ENCODE peak calls at places on chromosomes 6 and 20, in ten cellular contexts. M is WERI-Rb-1, Y is coronary artery, J is chondrocyte, L is left ventricle myocardium inferior, B is body of pancreas, N is K562, S is A549, O is AG09309, X is activated B cell treated with CpG ODN at 0.5 μM for 24 hours. D is an unnamed sample.

GRCh38 chr20:48286571-48287551 is 501.6 kb upstream of the SULF2 start:
- DNase-seq in J (no peak), O (no peak), N (no peak), S (no peak), B (no peak), M (peak), Y (no peak), L (no peak), X (no peak), D (no peak)

GRCh38 chr6:38973178-38974057 is 75.2 kb upstream of the GLP1R start:
- DNase-seq in J (no peak), B (peak), N (peak), Y (no peak), S (peak), X (no peak), O (peak), M (peak), L (no peak), D (no peak)

GRCh38 chr20:17664025-17664638 is 17.9 kb downstream of the RRBP1 start:
- DNase-seq in S (no peak), J (no peak), B (no peak), Y (no peak), X (no peak), N (no peak), M (no peak), O (no peak), L (no peak), D (no peak)

GRCh38 chr20:2230671-2231488 is 64.9 kb upstream of the TGM3 start:
- DNase-seq in M (peak), B (no peak), Y (no peak), L (no peak), X (no peak), O (no peak), J (no peak), N (no peak), S (no peak), D (no peak)

GRCh38 chr6:136113736-136114173 is 136.4 kb downstream of the MTFR2 start:
- DNase-seq in L (peak), N (no peak), M (peak), Y (no peak), B (peak), J (no peak), S (no peak), X (no peak), O (peak), D (peak)

GRCh38 chr20:46119547-46119946 is 1.4 kb downstream of the CD40 start:
- DNase-seq in O (no peak), X (no peak), L (no peak), M (no peak), Y (no peak), B (no peak), S (no peak), N (no peak), J (no peak), D (no peak)

GRCh38 chr20:54207743-54208491 is at the start of gene PFDN4:
- DNase-seq in O (peak), Y (peak), X (peak), J (no peak), L (peak), B (peak), N (peak), S (peak), M (peak), D (peak)

GRCh38 chr20:46959081-46959692 is 64.5 kb downstream of the EYA2 start:
- DNase-seq in J (no peak), O (peak), S (peak), X (no peak), B (no peak), Y (no peak), L (no peak), M (no peak), N (no peak), D (no peak)

GRCh38 chr20:4069741-4070140 is 54.4 kb upstream of the RNF24 start:
- DNase-seq in B (no peak), M (no peak), J (no peak), N (no peak), S (no peak), X (no peak), O (no peak), L (no peak), Y (no peak), D (no peak)

GRCh38 chr20:33947709-33948295 is 45.9 kb upstream of the RALY start:
- DNase-seq in M (peak), L (no peak), J (no peak), Y (no peak), N (peak), B (peak), S (peak), X (no peak), O (no peak), D (peak)

GRCh38 chr6:37793067-37793466 is 26.5 kb upstream of the ZFAND3 start:
- DNase-seq in J (no peak), S (no peak), X (no peak), M (no peak), L (no peak), N (no peak), Y (no peak), B (no peak), O (no peak), D (no peak)

GRCh38 chr20:36210561-36210960 is 25.7 kb upstream of the AAR2 start:
- DNase-seq in J (no peak), M (no peak), Y (no peak), L (no peak), S (no peak), B (no peak), N (no peak), O (no peak), X (no peak), D (no peak)

GRCh38 chr20:8744228-8744844 is 324.6 kb upstream of the PLCB4 start:
- DNase-seq in L (no peak), S (no peak), B (no peak), X (no peak), O (no peak), N (no peak), M (no peak), J (no peak), Y (no peak), D (no peak)

GRCh38 chr6:168181776-168182765 is 103.1 kb upstream of the FRMD1 start:
- DNase-seq in Y (no peak), L (no peak), B (no peak), N (no peak), M (no peak), O (no peak), S (no peak), X (no peak), J (no peak), D (no peak)

GRCh38 chr6:70277480-70277879 is 25.4 kb downstream of the COL9A1 start:
- DNase-seq in O (no peak), J (no peak), S (no peak), B (peak), Y (no peak), X (no peak), L (no peak), M (no peak), N (no peak), D (no peak)

GRCh38 chr6:99780556-99780885 is 173.9 kb downstream of the PRDM13 start:
- DNase-seq in B (no peak), J (no peak), S (no peak), N (no peak), M (no peak), O (no peak), L (no peak), Y (peak), X (no peak), D (no peak)

GRCh38 chr6:95693108-95693507 is 115.8 kb downstream of the MANEA start:
- DNase-seq in B (no peak), O (no peak), X (no peak), N (no peak), J (no peak), L (no peak), M (no peak), S (no peak), Y (no peak), D (no peak)

GRCh38 chr20:12053348-12053747 is 135.7 kb downstream of the BTBD3 start:
- DNase-seq in O (no peak), J (no peak), Y (no peak), N (no peak), S (no peak), B (peak), L (no peak), M (no peak), X (no peak), D (no peak)

GRCh38 chr6:44715925-44716324 is 328.4 kb downstream of the CDC5L start:
- DNase-seq in B (no peak), X (no peak), Y (peak), L (no peak), O (no peak), M (peak), N (no peak), S (no peak), J (no peak), D (no peak)

GRCh38 chr6:170459451-170459850 is 93.7 kb downstream of the PSMB1 start:
- DNase-seq in J (no peak), X (no peak), L (no peak), B (no peak), S (no peak), N (no peak), O (no peak), Y (no peak), M (no peak), D (no peak)

GRCh38 chr20:38812182-38812581 is 6.7 kb downstream of the PPP1R16B start:
- DNase-seq in M (no peak), O (no peak), B (no peak), Y (no peak), N (no peak), S (no peak), L (no peak), X (no peak), J (no peak), D (no peak)

GRCh38 chr6:13375360-13375878 is 47.1 kb upstream of the TBC1D7 start:
- DNase-seq in X (no peak), M (no peak), S (no peak), O (no peak), J (no peak), Y (no peak), L (no peak), N (no peak), B (no peak), D (no peak)

GRCh38 chr6:38813026-38813425 is 97.9 kb downstream of the DNAH8 start:
- DNase-seq in L (no peak), O (no peak), X (no peak), N (no peak), M (no peak), B (no peak), S (no peak), J (no peak), Y (no peak), D (no peak)

GRCh38 chr6:132354517-132355167 is 46.6 kb downstream of the MOXD1 start:
- DNase-seq in Y (no peak), N (no peak), L (no peak), O (no peak), B (no peak), J (no peak), S (no peak), X (peak), M (no peak), D (no peak)

GRCh38 chr20:40714916-40715315 is 25.9 kb upstream of the MAFB start:
- DNase-seq in N (no peak), M (no peak), X (no peak), L (no peak), S (no peak), O (no peak), Y (no peak), J (no peak), B (no peak), D (no peak)

GRCh38 chr6:35876902-35877301 is 44.0 kb downstream of the SRPK1 start:
- DNase-seq in M (no peak), Y (no peak), L (no peak), J (no peak), N (no peak), S (no peak), X (no peak), O (no peak), B (no peak), D (no peak)

GRCh38 chr6:17878734-17879133 is 108.7 kb downstream of the KIF13A start:
- DNase-seq in L (no peak), S (no peak), O (no peak), B (no peak), X (no peak), Y (no peak), J (no peak), N (no peak), M (no peak), D (no peak)

GRCh38 chr20:22006306-22006705 is 300.8 kb downstream of the PAX1 start:
- DNase-seq in Y (no peak), N (no peak), M (no peak), O (no peak), X (no peak), B (no peak), S (no peak), L (no peak), J (no peak), D (no peak)

GRCh38 chr6:122868137-122868536 is 79.1 kb downstream of the SMPDL3A start:
- DNase-seq in J (no peak), Y (no peak), M (no peak), N (no peak), O (no peak), L (no peak), X (no peak), B (no peak), S (no peak), D (no peak)

GRCh38 chr6:108948252-108948651 is 100.0 kb downstream of the ARMC2 start:
- DNase-seq in M (no peak), S (no peak), L (no peak), N (no peak), J (no peak), O (no peak), B (peak), Y (no peak), X (no peak), D (no peak)

GRCh38 chr20:63890201-63890576 is 4.7 kb upstream of the DNAJC5 start:
- DNase-seq in O (no peak), Y (no peak), X (no peak), J (no peak), S (no peak), N (no peak), L (no peak), B (no peak), M (no peak), D (no peak)

GRCh38 chr6:127938701-127939100 is 37.8 kb upstream of the THEMIS start:
- DNase-seq in Y (no peak), M (no peak), X (no peak), B (no peak), N (no peak), S (no peak), L (no peak), J (no peak), O (no peak), D (no peak)

GRCh38 chr20:1001981-1002681 is at the start of gene RSPO4:
- DNase-seq in B (no peak), O (no peak), S (no peak), N (no peak), J (no peak), X (no peak), Y (no peak), M (peak), L (no peak), D (no peak)

GRCh38 chr6:84269947-84270733 is 42.7 kb upstream of the CEP162 start:
- DNase-seq in Y (no peak), B (peak), O (no peak), X (no peak), L (no peak), N (peak), M (no peak), J (no peak), S (no peak), D (no peak)

GRCh38 chr6:34383171-34383631 is 9.3 kb downstream of the NUDT3 start:
- DNase-seq in X (no peak), J (no peak), Y (no peak), L (no peak), S (no peak), M (no peak), N (no peak), O (no peak), B (peak), D (no peak)

GRCh38 chr6:156791261-156791850 is 14.2 kb downstream of the ARID1B start:
- DNase-seq in M (peak), B (peak), Y (no peak), X (no peak), O (no peak), N (peak), S (no peak), J (no peak), L (no peak), D (no peak)

GRCh38 chr20:10800288-10800687 is 126.5 kb upstream of the JAG1 start:
- DNase-seq in O (no peak), N (no peak), J (no peak), L (no peak), M (no peak), Y (no peak), X (no peak), B (no peak), S (no peak), D (no peak)

DNA sequence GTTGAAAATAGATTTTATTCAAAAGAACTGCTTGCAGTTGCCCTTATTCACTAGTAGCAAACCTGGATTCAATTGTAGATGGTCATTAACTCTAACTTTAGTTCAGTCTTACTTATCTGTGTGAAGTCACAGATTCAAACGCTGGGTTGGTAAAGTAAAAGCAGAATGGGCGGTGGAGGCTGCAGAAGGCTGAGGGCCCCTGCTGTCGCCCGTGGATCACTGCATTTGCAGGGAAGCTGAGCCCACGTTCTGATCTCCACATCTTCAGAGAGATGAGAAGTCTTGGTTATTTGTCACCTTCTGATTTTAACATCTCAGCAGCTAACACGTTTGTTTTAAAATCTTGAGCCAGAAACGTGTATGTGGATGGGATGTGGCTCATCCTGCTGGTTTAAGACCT is 75.1 kb downstream of the SNX9 start:
- DNase-seq in S (no peak), B (no peak), O (no peak), Y (no peak), N (no peak), L (no peak), M (peak), X (no peak), J (no peak), D (no peak)
- TF ChIP-seq CTCF in S (no peak), B (no peak), O (no peak), Y (no peak), N (peak), L (peak), M (peak), X (no peak), J (peak), D (peak)

GRCh38 chr6:146028835-146029572 is at the start of gene GRM1:
- DNase-seq in S (no peak), M (peak), J (no peak), X (no peak), O (no peak), B (no peak), Y (no peak), L (no peak), N (no peak), D (no peak)

GRCh38 chr6:146028250-146028789 is 542 bp upstream of the GRM1 start:
- DNase-seq in M (peak), L (peak), Y (no peak), B (peak), S (peak), N (peak), J (no peak), X (peak), O (no peak), D (no peak)

GRCh38 chr6:146026873-146027272 is 2.0 kb upstream of the GRM1 start:
- DNase-seq in X (no peak), N (no peak), S (no peak), J (no peak), M (no peak), L (no peak), Y (no peak), B (no peak), O (no peak), D (no peak)

GRCh38 chr6:146029573-146030184 is 817 bp downstream of the GRM1 start:
- DNase-seq in N (no peak), L (no peak), S (no peak), M (no peak), B (no peak), J (no peak), X (no peak), O (no peak), Y (no peak), D (no peak)

GRCh38 chr6:146027586-146028249 is 1.1 kb upstream of the GRM1 start:
- DNase-seq in M (peak), Y (no peak), B (no peak), X (no peak), L (no peak), S (no peak), J (no peak), N (no peak), O (no peak), D (peak)
- TF ChIP-seq CTCF in M (peak), Y (no peak), B (no peak), X (no peak), L (no peak), S (no peak), J (no peak), N (peak), O (no peak), D (peak)

GRCh38 chr20:62623488-62624324 is 18.6 kb upstream of the SLCO4A1 start:
- DNase-seq in J (no peak), X (peak), O (peak), L (peak), N (peak), B (peak), S (peak), M (peak), Y (peak), D (peak)
- TF ChIP-seq CTCF in J (no peak), X (no peak), O (peak), L (peak), N (no peak), B (peak), S (no peak), M (no peak), Y (no peak), D (no peak)

GRCh38 chr6:30744054-30744805 is at the start of gene IER3:
- DNase-seq in Y (peak), J (peak), N (peak), B (peak), X (peak), S (no peak), M (no peak), L (peak), O (peak), D (no peak)
- TF ChIP-seq CTCF in Y (peak), J (peak), N (peak), B (peak), X (peak), S (peak), M (no peak), L (peak), O (peak), D (no peak)

D was measured in D721Med.